ENCODE peak calls at places on chromosome 1, in five cellular contexts. T is testis, M is aorta, C is colonic mucosa, U is H1. V is an unnamed sample.

GRCh38 chr1:26387447-26387846 is 14.9 kb upstream of the ZNF683 start:
- DNase-seq in T (no peak), M (no peak), C (no peak), U (no peak), V (no peak)

GRCh38 chr1:47435506-47436303 is 2.1 kb upstream of the FOXD2 start:
- DNase-seq in T (no peak), M (no peak), C (peak; percentile 22), U (no peak), V (no peak)

GRCh38 chr1:21706151-21706835 is 37.1 kb upstream of the RAP1GAP start:
- DNase-seq in T (no peak), M (no peak), C (no peak), U (no peak), V (peak; percentile 76)

GRCh38 chr1:12359734-12360133 is 129.9 kb downstream of the VPS13D start:
- DNase-seq in T (no peak), M (no peak), C (no peak), U (no peak), V (no peak)

GRCh38 chr1:208536176-208536575 is 292.0 kb upstream of the PLXNA2 start:
- DNase-seq in T (no peak), M (no peak), C (no peak), U (no peak), V (no peak)

GRCh38 chr1:100528861-100529260 is 9.1 kb upstream of the GPR88 start:
- DNase-seq in T (no peak), M (no peak), C (no peak), U (no peak), V (no peak)

GRCh38 chr1:99662581-99663208 is 16.8 kb downstream of the PALMD start:
- DNase-seq in T (peak; percentile 81), M (peak; percentile 61), C (peak; percentile 30), U (no peak), V (no peak)

GRCh38 chr1:17507916-17508315 is 31.6 kb upstream of the ARHGEF10L start:
- DNase-seq in T (no peak), M (no peak), C (no peak), U (no peak), V (no peak)

GRCh38 chr1:48610628-48611542 is 138.9 kb upstream of the SPATA6 start:
- DNase-seq in T (peak; percentile 18), M (peak; percentile 43), C (no peak), U (no peak), V (no peak)

GRCh38 chr1:147542549-147542857 is 1.2 kb downstream of the BCL9 start:
- DNase-seq in T (no peak), M (no peak), C (peak; percentile 22), U (no peak), V (peak; percentile 10)

GRCh38 chr1:34371829-34372532 is 195.3 kb downstream of the C1orf94 start:
- DNase-seq in T (no peak), M (no peak), C (no peak), U (peak; percentile 37), V (no peak)

GRCh38 chr1:27963393-27963792 is 3.6 kb downstream of the XKR8 start:
- DNase-seq in T (no peak), M (no peak), C (no peak), U (no peak), V (no peak)

GRCh38 chr1:228280106-228280901 is 72.5 kb downstream of the OBSCN start:
- DNase-seq in T (no peak), M (no peak), C (no peak), U (no peak), V (peak; percentile 2)

GRCh38 chr1:18726388-18726787 is 95.7 kb downstream of the PAX7 start:
- DNase-seq in T (no peak), M (no peak), C (no peak), U (no peak), V (no peak)

GRCh38 chr1:221994274-221994698 is 252.4 kb upstream of the DUSP10 start:
- DNase-seq in T (no peak), M (no peak), C (no peak), U (no peak), V (no peak)

GRCh38 chr1:92797297-92797696 is 12.4 kb upstream of the EVI5 start:
- DNase-seq in T (no peak), M (no peak), C (no peak), U (no peak), V (no peak)

GRCh38 chr1:9298282-9298681 is 5.6 kb downstream of the SPSB1 start:
- DNase-seq in T (no peak), M (no peak), C (no peak), U (no peak), V (no peak)

GRCh38 chr1:244349103-244349531 is 102.6 kb downstream of the ADSS2 start:
- DNase-seq in T (no peak), M (no peak), C (no peak), U (no peak), V (no peak)

GRCh38 chr1:11746795-11747487 is 11.0 kb downstream of the AGTRAP start:
- DNase-seq in T (peak; percentile 85), M (no peak), C (no peak), U (no peak), V (no peak)

GRCh38 chr1:1032428-1032827 is 12.5 kb downstream of the AGRN start:
- DNase-seq in T (peak; percentile 49), M (no peak), C (no peak), U (no peak), V (peak; percentile 69)

GRCh38 chr1:29655945-29656866 is 419.9 kb downstream of the PTPRU start:
- DNase-seq in T (no peak), M (peak; percentile 26), C (peak; percentile 13), U (peak; percentile 69), V (peak; percentile 41)

GRCh38 chr1:207499573-207499972 is 3.6 kb downstream of the CR1 start:
- DNase-seq in T (peak; percentile 83), M (peak; percentile 71), C (peak; percentile 58), U (peak; percentile 56), V (peak; percentile 82)

GRCh38 chr1:97918961-97919360 is 1.9 kb downstream of the DPYD start:
- DNase-seq in T (no peak), M (no peak), C (no peak), U (no peak), V (no peak)

GRCh38 chr1:97277891-97278662 is 556.5 kb downstream of the PTBP2 start:
- DNase-seq in T (no peak), M (no peak), C (no peak), U (no peak), V (no peak)

GRCh38 chr1:101080859-101081258 is 55.3 kb upstream of the DPH5 start:
- DNase-seq in T (no peak), M (no peak), C (no peak), U (no peak), V (no peak)

GRCh38 chr1:41486892-41487728 is 2.6 kb upstream of the EDN2 start:
- DNase-seq in T (no peak), M (peak; percentile 46), C (no peak), U (no peak), V (peak; percentile 65)

GRCh38 chr1:904271-904950 is 19.3 kb upstream of the SAMD11 start:
- DNase-seq in T (peak; percentile 85), M (peak; percentile 85), C (peak; percentile 78), U (peak; percentile 96), V (peak; percentile 67)

GRCh38 chr1:7225711-7226505 is 440.7 kb downstream of the CAMTA1 start:
- DNase-seq in T (no peak), M (no peak), C (peak; percentile 2), U (no peak), V (no peak)

GRCh38 chr1:41479000-41479807 is 5.3 kb downstream of the EDN2 start:
- DNase-seq in T (peak; percentile 90), M (peak; percentile 81), C (no peak), U (no peak), V (no peak)

GRCh38 chr1:234484991-234485739 is 6.2 kb upstream of the TARBP1 start:
- DNase-seq in T (no peak), M (no peak), C (no peak), U (no peak), V (no peak)

GRCh38 chr1:22131875-22132486 is 10.9 kb downstream of the WNT4 start:
- DNase-seq in T (peak; percentile 49), M (no peak), C (peak; percentile 61), U (peak; percentile 91), V (peak; percentile 81)

GRCh38 chr1:179322481-179323026 is 29.0 kb downstream of the SOAT1 start:
- DNase-seq in T (no peak), M (no peak), C (no peak), U (no peak), V (no peak)
- H3K27me3 ChIP-seq in T (no peaks in the 10 kb centered on the region), M (no peaks in the 10 kb centered on the region), C (no peaks in the 10 kb centered on the region), U (no peaks in the 10 kb centered on the region), V (no peaks in the 10 kb centered on the region)

GRCh38 chr1:109065137-109065536 is 10.7 kb downstream of the TAF13 start:
- DNase-seq in T (no peak), M (no peak), C (no peak), U (no peak), V (no peak)
- H3K36me3 ChIP-seq in T (no peaks in the 10 kb centered on the region), M (no peaks in the 10 kb centered on the region), C (no peaks in the 10 kb centered on the region), U (no peaks in the 10 kb centered on the region), V (peaks cover 48% of the 10 kb centered on the region)

GRCh38 chr1:201533836-201534235 is 5.1 kb upstream of the NAV1 start:
- DNase-seq in T (no peak), M (no peak), C (no peak), U (no peak), V (no peak)

GRCh38 chr1:201528631-201529260 is 10.2 kb upstream of the NAV1 start:
- DNase-seq in T (no peak), M (no peak), C (no peak), U (no peak), V (no peak)

GRCh38 chr1:201530741-201531521 is 8.0 kb upstream of the NAV1 start:
- DNase-seq in T (peak; percentile 88), M (peak; percentile 92), C (peak; percentile 79), U (peak; percentile 90), V (peak; percentile 96)

GRCh38 chr1:201535046-201535777 is 3.7 kb upstream of the NAV1 start:
- DNase-seq in T (no peak), M (no peak), C (no peak), U (no peak), V (peak; percentile 58)

GRCh38 chr1:201531551-201532425 is 7.1 kb upstream of the NAV1 start:
- DNase-seq in T (no peak), M (no peak), C (no peak), U (no peak), V (peak; percentile 99)
- H3K27ac ChIP-seq in T (no peak overlapping the region), M (no peak overlapping the region), C (no peak overlapping the region), U (no peak overlapping the region), V (peak overlapping the region; percentile 90)

DNA sequence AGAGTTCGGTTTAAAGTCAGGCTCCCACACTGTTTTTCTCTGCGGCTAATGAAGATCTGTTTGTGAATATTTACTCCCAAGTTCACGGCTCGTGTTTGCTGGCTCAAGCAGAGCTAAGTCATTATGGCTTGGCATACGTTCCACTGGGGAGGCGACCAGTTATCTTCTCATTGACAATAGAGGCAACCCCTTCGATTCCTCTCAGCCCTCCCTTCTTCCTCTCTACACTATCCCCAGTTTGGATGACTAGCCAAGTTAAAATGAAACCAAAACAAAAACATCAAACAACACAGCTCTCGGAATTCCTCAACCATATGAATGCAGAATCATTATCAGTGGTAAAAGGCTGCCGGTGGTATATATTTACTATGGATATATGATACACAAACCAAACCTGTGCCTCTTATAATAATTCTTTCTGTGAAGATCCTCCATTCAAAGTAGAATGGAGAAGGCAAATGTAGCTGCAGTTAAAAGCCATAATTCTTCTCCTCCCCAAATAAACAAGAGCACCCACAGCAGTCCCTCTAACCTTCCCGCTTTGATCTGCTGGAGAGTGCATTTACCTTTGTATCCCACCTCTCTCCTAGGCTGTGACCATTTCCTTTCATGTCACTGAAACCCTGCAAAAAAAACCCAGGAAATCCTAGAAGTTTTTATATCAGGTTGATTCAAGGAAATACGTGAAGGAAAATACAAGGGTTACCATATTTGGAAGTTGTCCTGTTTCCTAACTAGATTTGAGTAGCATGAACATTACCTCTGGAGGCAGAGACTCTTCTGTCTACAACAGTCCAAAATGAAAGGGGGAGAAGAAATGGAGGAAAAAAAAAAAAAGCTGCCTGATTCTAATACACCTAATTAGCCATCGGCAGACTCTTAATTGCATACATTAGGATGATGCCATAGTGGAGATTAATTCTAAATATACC is 108.3 kb upstream of the USH2A start:
- DNase-seq in T (peak; percentile 21), M (no peak), C (no peak), U (no peak), V (no peak)
- H3K27me3 ChIP-seq in T (no peaks in the 10 kb centered on the region), M (no peaks in the 10 kb centered on the region), C (no peaks in the 10 kb centered on the region), U (no peaks in the 10 kb centered on the region), V (no peaks in the 10 kb centered on the region)